ENCODE peak calls at places on chromosome 16, in nine cellular contexts. Y is effector memory CD4-positive, alpha-beta T cell; O is HAP-1; S is heart left ventricle; A is OCI-LY7; C is spleen; V is thyroid gland; L is GM23248; G is stomach. W is an unnamed sample. For H3K36me3, the result is how much of the 10 kb centered on the place peaks cover.

GRCh38 chr16:30379165-30379783 is 3.1 kb downstream of the SEPTIN1 start:
- DNase-seq in Y (no peak), O (no peak), S (no peak), A (no peak), C (no peak), V (no peak), L (no peak), G (no peak), W (no peak)

GRCh38 chr16:57801098-57801855 is 1.0 kb downstream of the KIFC3 start:
- DNase-seq in Y (no peak), O (no peak), S (peak), A (no peak), C (no peak), V (no peak), L (peak), G (no peak), W (no peak)

GRCh38 chr16:67872131-67872630 is 671 bp upstream of the EDC4 start:
- DNase-seq in Y (no peak), O (no peak), S (no peak), A (no peak), C (no peak), V (no peak), L (no peak), G (no peak), W (no peak)

GRCh38 chr16:85612191-85612800 is 826 bp upstream of the GSE1 start:
- DNase-seq in Y (peak), O (peak), S (peak), A (peak), C (peak), V (peak), L (peak), G (peak), W (no peak)

GRCh38 chr16:54926166-54926838 is 4.4 kb upstream of the IRX5 start:
- DNase-seq in Y (no peak), O (no peak), S (no peak), A (peak), C (no peak), V (no peak), L (peak), G (no peak), W (no peak)

GRCh38 chr16:83356266-83356665 is 451.5 kb upstream of the HSBP1 start:
- DNase-seq in Y (no peak), O (peak), S (no peak), A (peak), C (no peak), V (peak), L (peak), G (no peak), W (peak)

GRCh38 chr16:29809850-29810698 is 1.9 kb upstream of the PRRT2 start:
- DNase-seq in Y (no peak), O (peak), S (peak), A (peak), C (peak), V (no peak), L (peak), G (no peak), W (no peak)

GRCh38 chr16:4091638-4092037 is 24.6 kb downstream of the ADCY9 start:
- DNase-seq in Y (no peak), O (no peak), S (no peak), A (no peak), C (no peak), V (no peak), L (no peak), G (no peak), W (no peak)

GRCh38 chr16:3198334-3199072 is 10.5 kb downstream of the OR1F1 start:
- DNase-seq in Y (no peak), O (no peak), S (no peak), A (no peak), C (no peak), V (no peak), L (peak), G (no peak), W (no peak)

GRCh38 chr16:58499615-58500328 is at the start of gene NDRG4:
- DNase-seq in Y (no peak), O (peak), S (no peak), A (peak), C (peak), V (no peak), L (peak), G (peak), W (peak)

GRCh38 chr16:3020604-3021448 is 658 bp downstream of the TNFRSF12A start:
- DNase-seq in Y (peak), O (peak), S (peak), A (peak), C (peak), V (peak), L (peak), G (peak), W (no peak)

GRCh38 chr16:1818873-1819525 is 7.6 kb downstream of the HAGH start:
- DNase-seq in Y (no peak), O (no peak), S (no peak), A (no peak), C (peak), V (no peak), L (no peak), G (no peak), W (no peak)

GRCh38 chr16:65934443-65934842 is 432.0 kb upstream of the CDH5 start:
- DNase-seq in Y (no peak), O (no peak), S (no peak), A (no peak), C (no peak), V (no peak), L (no peak), G (no peak), W (no peak)

GRCh38 chr16:24381470-24382118 is 125.5 kb downstream of the CACNG3 start:
- DNase-seq in Y (no peak), O (no peak), S (no peak), A (no peak), C (no peak), V (no peak), L (no peak), G (no peak), W (no peak)

GRCh38 chr16:49470550-49470949 is 96.9 kb downstream of the C16orf78 start:
- DNase-seq in Y (no peak), O (no peak), S (no peak), A (no peak), C (no peak), V (no peak), L (no peak), G (peak), W (no peak)

GRCh38 chr16:30358990-30359870 is 4.1 kb upstream of the CD2BP2 start:
- DNase-seq in Y (no peak), O (no peak), S (no peak), A (no peak), C (peak), V (no peak), L (no peak), G (no peak), W (no peak)

GRCh38 chr16:75252946-75253911 is 1.8 kb upstream of the BCAR1 start:
- DNase-seq in Y (no peak), O (peak), S (peak), A (no peak), C (peak), V (peak), L (peak), G (no peak), W (peak)

GRCh38 chr16:17793354-17793753 is 322.6 kb upstream of the XYLT1 start:
- DNase-seq in Y (no peak), O (no peak), S (no peak), A (no peak), C (no peak), V (no peak), L (no peak), G (no peak), W (no peak)
- H3K4me3 ChIP-seq in Y (no peak), O (no peak), S (no peak), A (no peak), C (no peak), V (no peak), L (no peak), G (no peak), W (no peak)

GRCh38 chr16:87616556-87616955 is 14.2 kb downstream of the JPH3 start:
- DNase-seq in Y (no peak), O (no peak), S (no peak), A (no peak), C (no peak), V (no peak), L (no peak), G (no peak), W (no peak)

GRCh38 chr16:87615621-87616041 is 13.3 kb downstream of the JPH3 start:
- DNase-seq in Y (no peak), O (no peak), S (no peak), A (no peak), C (no peak), V (no peak), L (no peak), G (no peak), W (no peak)

GRCh38 chr16:87620201-87620495 is 17.8 kb downstream of the JPH3 start:
- DNase-seq in Y (no peak), O (no peak), S (peak), A (no peak), C (no peak), V (no peak), L (no peak), G (no peak), W (no peak)

GRCh38 chr16:87619360-87620200 is 17.3 kb downstream of the JPH3 start:
- DNase-seq in Y (no peak), O (no peak), S (peak), A (no peak), C (no peak), V (no peak), L (no peak), G (no peak), W (no peak)

DNA sequence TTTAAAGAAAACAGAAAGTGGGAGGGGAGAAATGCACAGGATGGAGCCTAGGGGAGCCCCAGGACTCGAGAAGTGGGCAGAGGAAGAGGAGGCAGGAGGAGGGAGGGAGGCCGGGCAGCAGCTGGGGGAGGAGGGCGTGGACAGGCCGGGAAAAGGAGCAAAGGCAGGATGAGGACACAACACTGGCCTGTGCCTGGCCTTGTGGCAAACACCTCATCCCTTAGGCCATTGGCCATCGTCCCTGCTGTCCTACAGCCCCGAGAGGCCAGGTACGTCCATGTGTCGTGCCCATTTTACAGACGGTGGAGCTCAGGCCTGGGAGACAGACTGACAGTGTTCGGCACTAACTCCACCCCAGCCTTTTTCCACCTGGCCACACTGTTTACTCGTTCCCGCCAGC is 15.9 kb downstream of the JPH3 start:
- DNase-seq in Y (no peak), O (no peak), S (peak), A (no peak), C (no peak), V (no peak), L (no peak), G (no peak), W (no peak)
- H3K36me3 ChIP-seq in Y (under half), O (under half), S (under half), A (under half), C (under half), V (under half), L (under half), G (under half), W (under half)

GRCh38 chr16:8798174-8798527 is 512 bp downstream of the PMM2 start:
- DNase-seq in Y (peak), O (no peak), S (no peak), A (peak), C (no peak), V (no peak), L (peak), G (no peak), W (no peak)

GRCh38 chr16:8797364-8798173 is at the start of the genes PMM2 and TMEM186:
- DNase-seq in Y (peak), O (peak), S (peak), A (peak), C (peak), V (peak), L (peak), G (peak), W (peak)

GRCh38 chr16:8795818-8796217 is 1.6 kb downstream of the TMEM186 start:
- DNase-seq in Y (no peak), O (no peak), S (no peak), A (no peak), C (no peak), V (no peak), L (no peak), G (no peak), W (no peak)

GRCh38 chr16:8796469-8797363 is 723 bp downstream of the TMEM186 start:
- DNase-seq in Y (no peak), O (no peak), S (no peak), A (no peak), C (no peak), V (no peak), L (peak), G (no peak), W (no peak)

DNA sequence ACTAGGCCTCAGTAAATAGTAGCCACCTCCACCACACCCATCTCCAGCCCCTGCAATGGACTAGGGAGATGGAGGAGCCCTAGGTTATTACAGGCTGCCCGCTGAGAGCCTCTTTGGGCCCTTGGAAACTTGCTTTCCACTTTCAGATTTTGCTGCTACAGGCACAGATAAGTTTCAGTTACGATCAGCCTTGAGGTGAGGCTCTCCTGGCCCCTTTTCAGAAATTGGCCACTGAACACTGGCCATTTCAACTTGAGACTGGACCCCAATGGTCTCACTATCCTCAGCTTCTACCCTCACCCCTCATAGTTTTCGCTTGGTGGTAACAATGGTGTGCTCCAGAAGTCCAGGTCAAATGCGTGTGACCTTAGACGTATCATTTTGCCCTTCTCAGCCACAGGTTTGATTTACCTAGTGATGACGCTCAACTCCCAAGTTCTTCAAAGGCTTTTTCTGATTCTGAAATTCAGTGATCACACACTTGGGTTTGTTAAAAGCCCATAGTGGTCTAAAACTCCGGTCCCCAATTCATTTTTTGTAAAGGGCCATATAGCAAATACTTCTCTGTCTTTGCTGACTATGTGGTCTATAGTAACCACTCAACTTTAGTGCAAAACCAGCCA is 1.0 kb downstream of the PMM2 start:
- DNase-seq in Y (no peak), O (no peak), S (no peak), A (no peak), C (no peak), V (no peak), L (peak), G (no peak), W (no peak)
- H3K4me3 ChIP-seq in Y (peak), O (peak), S (peak), A (peak), C (peak), V (peak), L (peak), G (peak), W (peak)

GRCh38 chr16:11681526-11681925 is 13.3 kb downstream of the SNN start:
- DNase-seq in Y (no peak), O (no peak), S (no peak), A (peak), C (peak), V (peak), L (no peak), G (no peak), W (no peak)
- H3K36me3 ChIP-seq in Y (half or more), O (under half), S (half or more), A (half or more), C (half or more), V (half or more), L (under half), G (half or more), W (under half)